ENCODE peak calls at places on chromosomes 4 and X, in eight cellular contexts. One of them, this sample, is unnamed.

GRCh38 chrX:119488749-119489148 is 20.5 kb downstream of the SLC25A5 start:
- DNase-seq in fibroblast of the aortic adventitia: peak; percentile 71
- DNase-seq in GM12864: no peak
- DNase-seq in mammary epithelial cell: no peak
- DNase-seq in left ventricle myocardium inferior: no peak
- DNase-seq in endodermal cell: peak; percentile 75
- DNase-seq in left lung: no peak
- DNase-seq in lower lobe of right lung: peak; percentile 47
- DNase-seq in this sample: peak; percentile 53

GRCh38 chr4:38013461-38014366 is 53.5 kb downstream of the PTTG2 start:
- DNase-seq in fibroblast of the aortic adventitia: peak; percentile 40
- DNase-seq in GM12864: no peak
- DNase-seq in mammary epithelial cell: peak; percentile 32
- DNase-seq in left ventricle myocardium inferior: peak; percentile 76
- DNase-seq in endodermal cell: no peak
- DNase-seq in left lung: peak; percentile 49
- DNase-seq in lower lobe of right lung: no peak
- DNase-seq in this sample: peak; percentile 22

GRCh38 chr4:125735107-125735506 is 420.4 kb downstream of the FAT4 start:
- DNase-seq in fibroblast of the aortic adventitia: peak; percentile 93
- DNase-seq in GM12864: no peak
- DNase-seq in mammary epithelial cell: peak; percentile 79
- DNase-seq in left ventricle myocardium inferior: no peak
- DNase-seq in endodermal cell: peak; percentile 80
- DNase-seq in left lung: no peak
- DNase-seq in lower lobe of right lung: no peak
- DNase-seq in this sample: peak; percentile 92

GRCh38 chr4:151931563-151931962 is 170.8 kb upstream of the GATB start:
- DNase-seq in fibroblast of the aortic adventitia: no peak
- DNase-seq in GM12864: no peak
- DNase-seq in mammary epithelial cell: no peak
- DNase-seq in left ventricle myocardium inferior: no peak
- DNase-seq in endodermal cell: no peak
- DNase-seq in left lung: no peak
- DNase-seq in lower lobe of right lung: no peak
- DNase-seq in this sample: no peak

GRCh38 chr4:182855312-182855711 is 61.9 kb downstream of the DCTD start:
- DNase-seq in fibroblast of the aortic adventitia: no peak
- DNase-seq in GM12864: no peak
- DNase-seq in mammary epithelial cell: no peak
- DNase-seq in left ventricle myocardium inferior: no peak
- DNase-seq in endodermal cell: no peak
- DNase-seq in left lung: no peak
- DNase-seq in lower lobe of right lung: no peak
- DNase-seq in this sample: no peak

GRCh38 chr4:137253949-137254348 is 278.3 kb downstream of the PCDH18 start:
- DNase-seq in fibroblast of the aortic adventitia: peak; percentile 54
- DNase-seq in GM12864: no peak
- DNase-seq in mammary epithelial cell: no peak
- DNase-seq in left ventricle myocardium inferior: no peak
- DNase-seq in endodermal cell: no peak
- DNase-seq in left lung: no peak
- DNase-seq in lower lobe of right lung: no peak
- DNase-seq in this sample: peak; percentile 66

GRCh38 chr4:86005998-86006397 is 353.9 kb downstream of the MAPK10 start:
- DNase-seq in fibroblast of the aortic adventitia: no peak
- DNase-seq in GM12864: no peak
- DNase-seq in mammary epithelial cell: no peak
- DNase-seq in left ventricle myocardium inferior: no peak
- DNase-seq in endodermal cell: no peak
- DNase-seq in left lung: no peak
- DNase-seq in lower lobe of right lung: no peak
- DNase-seq in this sample: no peak

GRCh38 chr4:69713593-69713992 is 46.8 kb downstream of the SULT1B1 start:
- DNase-seq in fibroblast of the aortic adventitia: peak; percentile 67
- DNase-seq in GM12864: no peak
- DNase-seq in mammary epithelial cell: peak; percentile 52
- DNase-seq in left ventricle myocardium inferior: no peak
- DNase-seq in endodermal cell: no peak
- DNase-seq in left lung: no peak
- DNase-seq in lower lobe of right lung: no peak
- DNase-seq in this sample: peak; percentile 48

GRCh38 chr4:1384675-1385372 is 21.4 kb downstream of the NKX1-1 start:
- DNase-seq in fibroblast of the aortic adventitia: no peak
- DNase-seq in GM12864: no peak
- DNase-seq in mammary epithelial cell: no peak
- DNase-seq in left ventricle myocardium inferior: peak; percentile 11
- DNase-seq in endodermal cell: peak; percentile 35
- DNase-seq in left lung: no peak
- DNase-seq in lower lobe of right lung: peak; percentile 31
- DNase-seq in this sample: no peak

GRCh38 chrX:39582091-39582490 is 515.7 kb downstream of the BCOR start:
- DNase-seq in fibroblast of the aortic adventitia: no peak
- DNase-seq in GM12864: no peak
- DNase-seq in mammary epithelial cell: peak; percentile 27
- DNase-seq in left ventricle myocardium inferior: no peak
- DNase-seq in endodermal cell: no peak
- DNase-seq in left lung: no peak
- DNase-seq in lower lobe of right lung: no peak
- DNase-seq in this sample: no peak

GRCh38 chrX:140040397-140040796 is 75.1 kb upstream of the CXorf66 start:
- DNase-seq in fibroblast of the aortic adventitia: peak; percentile 13
- DNase-seq in GM12864: no peak
- DNase-seq in mammary epithelial cell: peak; percentile 46
- DNase-seq in left ventricle myocardium inferior: no peak
- DNase-seq in endodermal cell: no peak
- DNase-seq in left lung: no peak
- DNase-seq in lower lobe of right lung: no peak
- DNase-seq in this sample: peak; percentile 4

GRCh38 chr4:25161599-25161960 is 1.3 kb upstream of the SEPSECS start:
- DNase-seq in fibroblast of the aortic adventitia: peak; percentile 21
- DNase-seq in GM12864: no peak
- DNase-seq in mammary epithelial cell: peak; percentile 34
- DNase-seq in left ventricle myocardium inferior: no peak
- DNase-seq in endodermal cell: no peak
- DNase-seq in left lung: no peak
- DNase-seq in lower lobe of right lung: no peak
- DNase-seq in this sample: no peak

GRCh38 chr4:73308286-73308685 is 49.7 kb upstream of the ANKRD17 start:
- DNase-seq in fibroblast of the aortic adventitia: peak; percentile 55
- DNase-seq in GM12864: no peak
- DNase-seq in mammary epithelial cell: peak; percentile 15
- DNase-seq in left ventricle myocardium inferior: no peak
- DNase-seq in endodermal cell: no peak
- DNase-seq in left lung: no peak
- DNase-seq in lower lobe of right lung: no peak
- DNase-seq in this sample: peak; percentile 25

GRCh38 chr4:155787113-155787710 is 28.4 kb downstream of the GUCY1B1 start:
- DNase-seq in fibroblast of the aortic adventitia: peak; percentile 70
- DNase-seq in GM12864: peak; percentile 19
- DNase-seq in mammary epithelial cell: peak; percentile 51
- DNase-seq in left ventricle myocardium inferior: no peak
- DNase-seq in endodermal cell: peak; percentile 55
- DNase-seq in left lung: no peak
- DNase-seq in lower lobe of right lung: no peak
- DNase-seq in this sample: peak; percentile 62

GRCh38 chrX:118345401-118346257 is at the start of gene WDR44:
- DNase-seq in fibroblast of the aortic adventitia: peak; percentile 94
- DNase-seq in GM12864: peak; percentile 75
- DNase-seq in mammary epithelial cell: peak; percentile 93
- DNase-seq in left ventricle myocardium inferior: peak; percentile 91
- DNase-seq in endodermal cell: peak; percentile 96
- DNase-seq in left lung: peak; percentile 95
- DNase-seq in lower lobe of right lung: peak; percentile 94
- DNase-seq in this sample: peak; percentile 94

GRCh38 chr4:60033826-60034225 is 1166.3 kb upstream of the ADGRL3 start:
- DNase-seq in fibroblast of the aortic adventitia: no peak
- DNase-seq in GM12864: no peak
- DNase-seq in mammary epithelial cell: no peak
- DNase-seq in left ventricle myocardium inferior: no peak
- DNase-seq in endodermal cell: peak; percentile 53
- DNase-seq in left lung: no peak
- DNase-seq in lower lobe of right lung: no peak
- DNase-seq in this sample: no peak

GRCh38 chr4:92175250-92175649 is 128.5 kb upstream of the GRID2 start:
- DNase-seq in fibroblast of the aortic adventitia: no peak
- DNase-seq in GM12864: no peak
- DNase-seq in mammary epithelial cell: no peak
- DNase-seq in left ventricle myocardium inferior: no peak
- DNase-seq in endodermal cell: peak; percentile 74
- DNase-seq in left lung: no peak
- DNase-seq in lower lobe of right lung: no peak
- DNase-seq in this sample: no peak

GRCh38 chrX:74422576-74423288 is 1.4 kb downstream of the SLC16A2 start:
- DNase-seq in fibroblast of the aortic adventitia: peak; percentile 56
- DNase-seq in GM12864: no peak
- DNase-seq in mammary epithelial cell: peak; percentile 54
- DNase-seq in left ventricle myocardium inferior: peak; percentile 64
- DNase-seq in endodermal cell: peak; percentile 87
- DNase-seq in left lung: peak; percentile 45
- DNase-seq in lower lobe of right lung: peak; percentile 52
- DNase-seq in this sample: peak; percentile 69

GRCh38 chr4:53703267-53703655 is 112.0 kb upstream of the LNX1 start:
- DNase-seq in fibroblast of the aortic adventitia: no peak
- DNase-seq in GM12864: no peak
- DNase-seq in mammary epithelial cell: no peak
- DNase-seq in left ventricle myocardium inferior: no peak
- DNase-seq in endodermal cell: no peak
- DNase-seq in left lung: no peak
- DNase-seq in lower lobe of right lung: no peak
- DNase-seq in this sample: no peak

GRCh38 chr4:142846729-142847606 is 867 bp upstream of the INPP4B start:
- DNase-seq in fibroblast of the aortic adventitia: peak; percentile 30
- DNase-seq in GM12864: no peak
- DNase-seq in mammary epithelial cell: peak; percentile 68
- DNase-seq in left ventricle myocardium inferior: peak; percentile 30
- DNase-seq in endodermal cell: peak; percentile 85
- DNase-seq in left lung: peak; percentile 48
- DNase-seq in lower lobe of right lung: no peak
- DNase-seq in this sample: no peak

GRCh38 chrX:108541286-108541685 is 101.6 kb downstream of the COL4A5 start:
- DNase-seq in fibroblast of the aortic adventitia: no peak
- DNase-seq in GM12864: no peak
- DNase-seq in mammary epithelial cell: no peak
- DNase-seq in left ventricle myocardium inferior: no peak
- DNase-seq in endodermal cell: no peak
- DNase-seq in left lung: no peak
- DNase-seq in lower lobe of right lung: no peak
- DNase-seq in this sample: no peak

GRCh38 chr4:22240814-22241213 is 275.1 kb downstream of the ADGRA3 start:
- DNase-seq in fibroblast of the aortic adventitia: no peak
- DNase-seq in GM12864: no peak
- DNase-seq in mammary epithelial cell: no peak
- DNase-seq in left ventricle myocardium inferior: no peak
- DNase-seq in endodermal cell: no peak
- DNase-seq in left lung: no peak
- DNase-seq in lower lobe of right lung: no peak
- DNase-seq in this sample: no peak

GRCh38 chr4:22237846-22238513 is 277.9 kb downstream of the ADGRA3 start:
- DNase-seq in fibroblast of the aortic adventitia: no peak
- DNase-seq in GM12864: no peak
- DNase-seq in mammary epithelial cell: no peak
- DNase-seq in left ventricle myocardium inferior: no peak
- DNase-seq in endodermal cell: no peak
- DNase-seq in left lung: no peak
- DNase-seq in lower lobe of right lung: no peak
- DNase-seq in this sample: no peak

GRCh38 chr4:22237155-22237751 is 278.6 kb downstream of the ADGRA3 start:
- DNase-seq in fibroblast of the aortic adventitia: peak; percentile 25
- DNase-seq in GM12864: no peak
- DNase-seq in mammary epithelial cell: no peak
- DNase-seq in left ventricle myocardium inferior: no peak
- DNase-seq in endodermal cell: peak; percentile 93
- DNase-seq in left lung: no peak
- DNase-seq in lower lobe of right lung: peak; percentile 44
- DNase-seq in this sample: no peak

GRCh38 chr4:22241415-22241814 is 274.5 kb downstream of the ADGRA3 start:
- DNase-seq in fibroblast of the aortic adventitia: no peak
- DNase-seq in GM12864: no peak
- DNase-seq in mammary epithelial cell: no peak
- DNase-seq in left ventricle myocardium inferior: no peak
- DNase-seq in endodermal cell: no peak
- DNase-seq in left lung: no peak
- DNase-seq in lower lobe of right lung: no peak
- DNase-seq in this sample: no peak

DNA sequence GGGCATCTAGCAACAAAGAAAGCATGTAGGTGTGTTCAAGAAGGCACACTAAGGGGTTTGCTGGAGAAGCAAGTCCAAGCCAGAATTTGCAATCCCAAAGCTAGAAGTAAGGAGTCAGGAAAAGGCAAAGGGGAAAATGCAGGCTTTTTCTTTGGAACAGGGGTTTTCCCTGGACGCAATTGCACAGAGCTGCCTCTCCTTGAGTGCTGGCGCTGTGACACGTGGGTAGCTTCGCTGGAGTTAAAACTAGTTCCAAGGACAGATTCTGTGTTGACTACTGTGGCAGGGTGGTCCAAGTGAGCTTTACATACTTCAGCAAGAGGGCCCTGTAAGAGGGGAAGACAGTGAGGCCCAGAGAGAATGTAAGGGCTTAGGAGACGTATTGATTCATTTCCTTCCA is 277.1 kb downstream of the ADGRA3 start:
- DNase-seq in fibroblast of the aortic adventitia: peak; percentile 12
- DNase-seq in GM12864: no peak
- DNase-seq in mammary epithelial cell: no peak
- DNase-seq in left ventricle myocardium inferior: no peak
- DNase-seq in endodermal cell: peak; percentile 72
- DNase-seq in left lung: no peak
- DNase-seq in lower lobe of right lung: no peak
- DNase-seq in this sample: no peak
- TF ChIP-seq CTCF in fibroblast of the aortic adventitia: peak; percentile 45
- TF ChIP-seq CTCF in GM12864: no peak
- TF ChIP-seq CTCF in mammary epithelial cell: peak; percentile 44
- TF ChIP-seq CTCF in left ventricle myocardium inferior: no peak
- TF ChIP-seq CTCF in endodermal cell: peak; percentile 74
- TF ChIP-seq CTCF in left lung: no peak
- TF ChIP-seq CTCF in lower lobe of right lung: no peak
- TF ChIP-seq CTCF in this sample: no peak

GRCh38 chr4:21992330-21992729 is 43.8 kb upstream of the KCNIP4 start:
- DNase-seq in fibroblast of the aortic adventitia: peak; percentile 92
- DNase-seq in GM12864: no peak
- DNase-seq in mammary epithelial cell: no peak
- DNase-seq in left ventricle myocardium inferior: no peak
- DNase-seq in endodermal cell: no peak
- DNase-seq in left lung: no peak
- DNase-seq in lower lobe of right lung: no peak
- DNase-seq in this sample: peak; percentile 40
- H3K4me3 ChIP-seq in fibroblast of the aortic adventitia: no peak overlapping the region
- H3K4me3 ChIP-seq in GM12864: no peak overlapping the region
- H3K4me3 ChIP-seq in mammary epithelial cell: no peak overlapping the region
- H3K4me3 ChIP-seq in left ventricle myocardium inferior: no peak overlapping the region
- H3K4me3 ChIP-seq in endodermal cell: no peak overlapping the region
- H3K4me3 ChIP-seq in left lung: no peak overlapping the region
- H3K4me3 ChIP-seq in lower lobe of right lung: no peak overlapping the region
- H3K4me3 ChIP-seq in this sample: no peak overlapping the region

GRCh38 chrX:9127991-9128390 is 94.1 kb upstream of the FAM9B start:
- DNase-seq in fibroblast of the aortic adventitia: no peak
- DNase-seq in GM12864: no peak
- DNase-seq in mammary epithelial cell: no peak
- DNase-seq in left ventricle myocardium inferior: no peak
- DNase-seq in endodermal cell: no peak
- DNase-seq in left lung: no peak
- DNase-seq in lower lobe of right lung: no peak
- DNase-seq in this sample: no peak
- TF ChIP-seq CTCF in fibroblast of the aortic adventitia: no peak
- TF ChIP-seq CTCF in GM12864: no peak
- TF ChIP-seq CTCF in mammary epithelial cell: no peak
- TF ChIP-seq CTCF in left ventricle myocardium inferior: no peak
- TF ChIP-seq CTCF in endodermal cell: no peak
- TF ChIP-seq CTCF in left lung: no peak
- TF ChIP-seq CTCF in lower lobe of right lung: no peak
- TF ChIP-seq CTCF in this sample: no peak

GRCh38 chr4:168743131-168743530 is 246.3 kb downstream of the PALLD start:
- DNase-seq in fibroblast of the aortic adventitia: no peak
- DNase-seq in GM12864: no peak
- DNase-seq in mammary epithelial cell: no peak
- DNase-seq in left ventricle myocardium inferior: no peak
- DNase-seq in endodermal cell: no peak
- DNase-seq in left lung: no peak
- DNase-seq in lower lobe of right lung: no peak
- DNase-seq in this sample: no peak
- H3K4me3 ChIP-seq in fibroblast of the aortic adventitia: no peak overlapping the region
- H3K4me3 ChIP-seq in GM12864: no peak overlapping the region
- H3K4me3 ChIP-seq in mammary epithelial cell: no peak overlapping the region
- H3K4me3 ChIP-seq in left ventricle myocardium inferior: no peak overlapping the region
- H3K4me3 ChIP-seq in endodermal cell: no peak overlapping the region
- H3K4me3 ChIP-seq in left lung: no peak overlapping the region
- H3K4me3 ChIP-seq in lower lobe of right lung: no peak overlapping the region
- H3K4me3 ChIP-seq in this sample: no peak overlapping the region